ENCODE peak calls at places on chromosomes 16 and 17, in ten cellular contexts. One of them, this sample, is unnamed.

GRCh38 chr17:35010093-35010492 is 29.8 kb downstream of the LIG3 start:
- DNase-seq in amygdala: no peak
- DNase-seq in T-helper 1 cell: no peak
- DNase-seq in aorta: no peak
- DNase-seq in RPMI8226: no peak
- DNase-seq in COR-L47: no peak
- DNase-seq in GM03348: no peak
- DNase-seq in stimulated activated CD4-positive, alpha-beta T cell treated with anti-CD3 and anti-CD28 coated beads, Interleukin-4, amount 100 ng/mL, for 24 hours: no peak
- DNase-seq in OCI-LY7: no peak
- DNase-seq in NCI-H1092 treated with DMSO at 0.1 percent for 48 hours: no peak
- DNase-seq in this sample: no peak

GRCh38 chr16:9212621-9213020 is 121.2 kb downstream of the HAPSTR1 start:
- DNase-seq in aorta: no peak
- DNase-seq in NCI-H1092 treated with DMSO at 0.1 percent for 48 hours: no peak
- DNase-seq in T-helper 1 cell: no peak
- DNase-seq in RPMI8226: no peak
- DNase-seq in amygdala: no peak
- DNase-seq in OCI-LY7: no peak
- DNase-seq in COR-L47: no peak
- DNase-seq in GM03348: no peak
- DNase-seq in stimulated activated CD4-positive, alpha-beta T cell treated with anti-CD3 and anti-CD28 coated beads, Interleukin-4, amount 100 ng/mL, for 24 hours: no peak
- DNase-seq in this sample: no peak

GRCh38 chr17:79136596-79136995 is 62.0 kb downstream of the ENGASE start:
- DNase-seq in GM03348: no peak
- DNase-seq in aorta: no peak
- DNase-seq in RPMI8226: no peak
- DNase-seq in amygdala: no peak
- DNase-seq in OCI-LY7: no peak
- DNase-seq in COR-L47: no peak
- DNase-seq in T-helper 1 cell: no peak
- DNase-seq in NCI-H1092 treated with DMSO at 0.1 percent for 48 hours: no peak
- DNase-seq in stimulated activated CD4-positive, alpha-beta T cell treated with anti-CD3 and anti-CD28 coated beads, Interleukin-4, amount 100 ng/mL, for 24 hours: no peak
- DNase-seq in this sample: no peak

GRCh38 chr17:50147841-50148225 is 2.6 kb downstream of the PPP1R9B start:
- DNase-seq in NCI-H1092 treated with DMSO at 0.1 percent for 48 hours: no peak
- DNase-seq in GM03348: no peak
- DNase-seq in RPMI8226: peak
- DNase-seq in T-helper 1 cell: no peak
- DNase-seq in stimulated activated CD4-positive, alpha-beta T cell treated with anti-CD3 and anti-CD28 coated beads, Interleukin-4, amount 100 ng/mL, for 24 hours: no peak
- DNase-seq in amygdala: no peak
- DNase-seq in aorta: no peak
- DNase-seq in COR-L47: no peak
- DNase-seq in OCI-LY7: no peak
- DNase-seq in this sample: peak

GRCh38 chr16:10218490-10219206 is 36.4 kb upstream of the GRIN2A start:
- DNase-seq in OCI-LY7: no peak
- DNase-seq in GM03348: no peak
- DNase-seq in RPMI8226: no peak
- DNase-seq in NCI-H1092 treated with DMSO at 0.1 percent for 48 hours: no peak
- DNase-seq in stimulated activated CD4-positive, alpha-beta T cell treated with anti-CD3 and anti-CD28 coated beads, Interleukin-4, amount 100 ng/mL, for 24 hours: no peak
- DNase-seq in aorta: no peak
- DNase-seq in amygdala: no peak
- DNase-seq in COR-L47: no peak
- DNase-seq in T-helper 1 cell: no peak
- DNase-seq in this sample: no peak

GRCh38 chr17:82949984-82950383 is 110.2 kb upstream of the ZNF750 start:
- DNase-seq in OCI-LY7: no peak
- DNase-seq in aorta: peak
- DNase-seq in COR-L47: no peak
- DNase-seq in stimulated activated CD4-positive, alpha-beta T cell treated with anti-CD3 and anti-CD28 coated beads, Interleukin-4, amount 100 ng/mL, for 24 hours: no peak
- DNase-seq in amygdala: no peak
- DNase-seq in GM03348: no peak
- DNase-seq in RPMI8226: no peak
- DNase-seq in T-helper 1 cell: no peak
- DNase-seq in NCI-H1092 treated with DMSO at 0.1 percent for 48 hours: no peak
- DNase-seq in this sample: no peak

GRCh38 chr17:48389903-48390302 is 40.1 kb downstream of the SKAP1 start:
- DNase-seq in NCI-H1092 treated with DMSO at 0.1 percent for 48 hours: no peak
- DNase-seq in COR-L47: no peak
- DNase-seq in RPMI8226: no peak
- DNase-seq in GM03348: no peak
- DNase-seq in OCI-LY7: no peak
- DNase-seq in amygdala: no peak
- DNase-seq in aorta: no peak
- DNase-seq in T-helper 1 cell: no peak
- DNase-seq in stimulated activated CD4-positive, alpha-beta T cell treated with anti-CD3 and anti-CD28 coated beads, Interleukin-4, amount 100 ng/mL, for 24 hours: no peak
- DNase-seq in this sample: no peak

GRCh38 chr16:27322858-27323780 is 9.3 kb downstream of the IL4R start:
- DNase-seq in NCI-H1092 treated with DMSO at 0.1 percent for 48 hours: no peak
- DNase-seq in amygdala: no peak
- DNase-seq in OCI-LY7: no peak
- DNase-seq in GM03348: no peak
- DNase-seq in aorta: peak
- DNase-seq in stimulated activated CD4-positive, alpha-beta T cell treated with anti-CD3 and anti-CD28 coated beads, Interleukin-4, amount 100 ng/mL, for 24 hours: no peak
- DNase-seq in T-helper 1 cell: no peak
- DNase-seq in COR-L47: no peak
- DNase-seq in RPMI8226: no peak
- DNase-seq in this sample: no peak

This sample was measured in fibroblast of gingiva.